ENCODE peak calls at places on chromosomes 3 and 15, in six cellular contexts. One of them, this sample, is unnamed.

GRCh38 chr3:128082545-128082944 is 30.3 kb downstream of the SEC61A1 start:
- DNase-seq in colonic mucosa: no peak
- DNase-seq in activated T-cell treated with anti-CD3 and anti-CD28 coated beads for 1 hour: no peak
- DNase-seq in stimulated activated CD8-positive, alpha-beta memory T cell treated with anti-CD3 and anti-CD28 coated beads, Interleukin-15, amount 100 ng/mL, for 1 hour: no peak
- DNase-seq in hypothalamus: no peak
- DNase-seq in activated CD4-positive, alpha-beta T cell treated with anti-CD3 and anti-CD28 coated beads, Interleukin-2, amount 10 ng/mL, durations not matched to agents 24 days and 14 days: no peak
- DNase-seq in this sample: no peak

GRCh38 chr3:149198611-149199010 is 23.0 kb downstream of the CP start:
- DNase-seq in colonic mucosa: no peak
- DNase-seq in activated T-cell treated with anti-CD3 and anti-CD28 coated beads for 1 hour: no peak
- DNase-seq in stimulated activated CD8-positive, alpha-beta memory T cell treated with anti-CD3 and anti-CD28 coated beads, Interleukin-15, amount 100 ng/mL, for 1 hour: no peak
- DNase-seq in hypothalamus: no peak
- DNase-seq in activated CD4-positive, alpha-beta T cell treated with anti-CD3 and anti-CD28 coated beads, Interleukin-2, amount 10 ng/mL, durations not matched to agents 24 days and 14 days: no peak
- DNase-seq in this sample: no peak

GRCh38 chr3:53198256-53198977 is 37.4 kb downstream of the PRKCD start:
- DNase-seq in colonic mucosa: no peak
- DNase-seq in activated T-cell treated with anti-CD3 and anti-CD28 coated beads for 1 hour: no peak
- DNase-seq in stimulated activated CD8-positive, alpha-beta memory T cell treated with anti-CD3 and anti-CD28 coated beads, Interleukin-15, amount 100 ng/mL, for 1 hour: no peak
- DNase-seq in hypothalamus: no peak
- DNase-seq in activated CD4-positive, alpha-beta T cell treated with anti-CD3 and anti-CD28 coated beads, Interleukin-2, amount 10 ng/mL, durations not matched to agents 24 days and 14 days: no peak
- DNase-seq in this sample: no peak

GRCh38 chr15:89826671-89827655 is 12.3 kb upstream of the ANPEP start:
- DNase-seq in colonic mucosa: no peak
- DNase-seq in activated T-cell treated with anti-CD3 and anti-CD28 coated beads for 1 hour: no peak
- DNase-seq in stimulated activated CD8-positive, alpha-beta memory T cell treated with anti-CD3 and anti-CD28 coated beads, Interleukin-15, amount 100 ng/mL, for 1 hour: no peak
- DNase-seq in hypothalamus: no peak
- DNase-seq in activated CD4-positive, alpha-beta T cell treated with anti-CD3 and anti-CD28 coated beads, Interleukin-2, amount 10 ng/mL, durations not matched to agents 24 days and 14 days: no peak
- DNase-seq in this sample: no peak

GRCh38 chr3:47848599-47849117 is 45.7 kb downstream of the DHX30 start:
- DNase-seq in colonic mucosa: no peak
- DNase-seq in activated T-cell treated with anti-CD3 and anti-CD28 coated beads for 1 hour: no peak
- DNase-seq in stimulated activated CD8-positive, alpha-beta memory T cell treated with anti-CD3 and anti-CD28 coated beads, Interleukin-15, amount 100 ng/mL, for 1 hour: no peak
- DNase-seq in hypothalamus: no peak
- DNase-seq in activated CD4-positive, alpha-beta T cell treated with anti-CD3 and anti-CD28 coated beads, Interleukin-2, amount 10 ng/mL, durations not matched to agents 24 days and 14 days: no peak
- DNase-seq in this sample: no peak

GRCh38 chr15:42772126-42772525 is 35.2 kb upstream of the CDAN1 start:
- DNase-seq in colonic mucosa: peak
- DNase-seq in activated T-cell treated with anti-CD3 and anti-CD28 coated beads for 1 hour: no peak
- DNase-seq in stimulated activated CD8-positive, alpha-beta memory T cell treated with anti-CD3 and anti-CD28 coated beads, Interleukin-15, amount 100 ng/mL, for 1 hour: no peak
- DNase-seq in hypothalamus: peak
- DNase-seq in activated CD4-positive, alpha-beta T cell treated with anti-CD3 and anti-CD28 coated beads, Interleukin-2, amount 10 ng/mL, durations not matched to agents 24 days and 14 days: no peak
- DNase-seq in this sample: peak

GRCh38 chr3:123576119-123576518 is 8.7 kb downstream of the HACD2 start:
- DNase-seq in colonic mucosa: no peak
- DNase-seq in activated T-cell treated with anti-CD3 and anti-CD28 coated beads for 1 hour: no peak
- DNase-seq in stimulated activated CD8-positive, alpha-beta memory T cell treated with anti-CD3 and anti-CD28 coated beads, Interleukin-15, amount 100 ng/mL, for 1 hour: no peak
- DNase-seq in hypothalamus: no peak
- DNase-seq in activated CD4-positive, alpha-beta T cell treated with anti-CD3 and anti-CD28 coated beads, Interleukin-2, amount 10 ng/mL, durations not matched to agents 24 days and 14 days: no peak
- DNase-seq in this sample: no peak

GRCh38 chr15:43266834-43267233 is at the start of gene TGM5:
- DNase-seq in colonic mucosa: no peak
- DNase-seq in activated T-cell treated with anti-CD3 and anti-CD28 coated beads for 1 hour: no peak
- DNase-seq in stimulated activated CD8-positive, alpha-beta memory T cell treated with anti-CD3 and anti-CD28 coated beads, Interleukin-15, amount 100 ng/mL, for 1 hour: no peak
- DNase-seq in hypothalamus: no peak
- DNase-seq in activated CD4-positive, alpha-beta T cell treated with anti-CD3 and anti-CD28 coated beads, Interleukin-2, amount 10 ng/mL, durations not matched to agents 24 days and 14 days: no peak
- DNase-seq in this sample: no peak

GRCh38 chr15:99708563-99708962 is 24.7 kb downstream of the LYSMD4 start:
- DNase-seq in colonic mucosa: peak
- DNase-seq in activated T-cell treated with anti-CD3 and anti-CD28 coated beads for 1 hour: no peak
- DNase-seq in stimulated activated CD8-positive, alpha-beta memory T cell treated with anti-CD3 and anti-CD28 coated beads, Interleukin-15, amount 100 ng/mL, for 1 hour: no peak
- DNase-seq in hypothalamus: no peak
- DNase-seq in activated CD4-positive, alpha-beta T cell treated with anti-CD3 and anti-CD28 coated beads, Interleukin-2, amount 10 ng/mL, durations not matched to agents 24 days and 14 days: no peak
- DNase-seq in this sample: peak

GRCh38 chr3:163951397-163951987 is 1126.8 kb downstream of the SI start:
- DNase-seq in colonic mucosa: no peak
- DNase-seq in activated T-cell treated with anti-CD3 and anti-CD28 coated beads for 1 hour: no peak
- DNase-seq in stimulated activated CD8-positive, alpha-beta memory T cell treated with anti-CD3 and anti-CD28 coated beads, Interleukin-15, amount 100 ng/mL, for 1 hour: no peak
- DNase-seq in hypothalamus: no peak
- DNase-seq in activated CD4-positive, alpha-beta T cell treated with anti-CD3 and anti-CD28 coated beads, Interleukin-2, amount 10 ng/mL, durations not matched to agents 24 days and 14 days: no peak
- DNase-seq in this sample: no peak